ENCODE peak calls at places on chromosomes 2 and 18, in seven cellular contexts. O is GM23248, X is AG04450, I is ascending aorta, D is esophagus squamous epithelium, T is adrenal gland, U is neuronal stem cell. V is an unnamed sample.

GRCh38 chr2:26273501-26273900 is 28.8 kb downstream of the HADHB start:
- DNase-seq in T (no peak), I (no peak), X (no peak), U (no peak), D (no peak), O (peak; percentile 20), V (no peak)

GRCh38 chr2:7165736-7166135 is 248.5 kb downstream of the RNF144A start:
- DNase-seq in X (no peak), U (no peak), O (peak; percentile 31), I (no peak), D (no peak), T (no peak), V (no peak)

GRCh38 chr2:144712277-144712944 is 192.5 kb upstream of the ZEB2 start:
- DNase-seq in X (no peak), I (no peak), O (peak; percentile 14), D (no peak), T (no peak), U (no peak), V (no peak)

GRCh38 chr18:12305211-12305610 is 2.8 kb upstream of the TUBB6 start:
- DNase-seq in U (no peak), X (no peak), O (no peak), D (no peak), T (no peak), I (no peak), V (no peak)

GRCh38 chr2:144996225-144996795 is 476.4 kb upstream of the ZEB2 start:
- DNase-seq in O (peak; percentile 61), U (no peak), I (no peak), T (no peak), D (no peak), X (no peak), V (no peak)

GRCh38 chr18:34720220-34720619 is 10.1 kb downstream of the DTNA start:
- DNase-seq in T (no peak), D (no peak), O (no peak), X (no peak), I (no peak), U (no peak), V (no peak)

GRCh38 chr18:54684786-54685185 is 93.7 kb downstream of the DYNAP start:
- DNase-seq in O (no peak), D (no peak), X (no peak), I (no peak), T (no peak), U (peak; percentile 6), V (no peak)

GRCh38 chr2:203237501-203238238 is 1.1 kb upstream of the CYP20A1 start:
- DNase-seq in D (no peak), I (no peak), O (no peak), X (no peak), U (no peak), T (no peak), V (no peak)

GRCh38 chr2:119644186-119644585 is 34.8 kb upstream of the TMEM177 start:
- DNase-seq in T (no peak), I (no peak), O (peak; percentile 55), X (no peak), D (no peak), U (no peak), V (no peak)

GRCh38 chr18:77223653-77224052 is 26.0 kb upstream of the GALR1 start:
- DNase-seq in I (no peak), O (peak; percentile 75), T (no peak), X (peak; percentile 8), D (no peak), U (no peak), V (no peak)

GRCh38 chr2:99380376-99381010 is 43.3 kb downstream of the EIF5B start:
- DNase-seq in T (no peak), U (no peak), O (no peak), X (no peak), D (no peak), I (no peak), V (no peak)

GRCh38 chr18:57814555-57814954 is 11.4 kb upstream of the ATP8B1 start:
- DNase-seq in X (no peak), U (no peak), O (no peak), I (no peak), D (no peak), T (no peak), V (no peak)

GRCh38 chr18:57819671-57820460 is 16.8 kb upstream of the ATP8B1 start:
- DNase-seq in X (peak; percentile 63), T (peak; percentile 83), I (peak; percentile 47), U (no peak), D (no peak), O (peak; percentile 82), V (peak; percentile 48)

GRCh38 chr18:57813245-57813644 is 10.1 kb upstream of the ATP8B1 start:
- DNase-seq in T (no peak), U (no peak), D (no peak), I (no peak), O (peak; percentile 93), X (peak; percentile 96), V (no peak)

GRCh38 chr18:57819119-57819518 is 16.0 kb upstream of the ATP8B1 start:
- DNase-seq in D (no peak), I (no peak), X (no peak), U (no peak), T (no peak), O (no peak), V (no peak)

GRCh38 chr18:57816208-57816999 is 13.3 kb upstream of the ATP8B1 start:
- DNase-seq in D (no peak), I (no peak), X (no peak), U (no peak), O (no peak), T (no peak), V (no peak)
- H3K27me3 ChIP-seq in D (no peaks in the 10 kb centered on the region), I (no peaks in the 10 kb centered on the region), X (no peaks in the 10 kb centered on the region), U (no peaks in the 10 kb centered on the region), O (no peaks in the 10 kb centered on the region), T (no peaks in the 10 kb centered on the region), V (no peaks in the 10 kb centered on the region)

GRCh38 chr18:66508937-66509336 is 95.0 kb downstream of the CDH19 start:
- DNase-seq in U (no peak), T (no peak), O (no peak), I (no peak), X (no peak), D (no peak), V (no peak)

GRCh38 chr18:66506178-66506577 is 97.7 kb downstream of the CDH19 start:
- DNase-seq in I (no peak), D (no peak), T (no peak), O (no peak), X (no peak), U (no peak), V (no peak)

GRCh38 chr18:66510357-66511027 is 93.4 kb downstream of the CDH19 start:
- DNase-seq in X (no peak), U (no peak), O (no peak), D (no peak), I (no peak), T (no peak), V (no peak)

GRCh38 chr18:66513996-66514395 is 89.9 kb downstream of the CDH19 start:
- DNase-seq in X (no peak), T (no peak), O (no peak), I (no peak), D (no peak), U (no peak), V (no peak)

GRCh38 chr18:66511810-66512209 is 92.1 kb downstream of the CDH19 start:
- DNase-seq in O (no peak), T (no peak), X (no peak), U (no peak), D (no peak), I (no peak), V (no peak)
- H3K27me3 ChIP-seq in O (no peaks in the 10 kb centered on the region), T (no peaks in the 10 kb centered on the region), X (no peaks in the 10 kb centered on the region), U (no peaks in the 10 kb centered on the region), D (no peaks in the 10 kb centered on the region), I (no peaks in the 10 kb centered on the region), V (no peaks in the 10 kb centered on the region)

DNA sequence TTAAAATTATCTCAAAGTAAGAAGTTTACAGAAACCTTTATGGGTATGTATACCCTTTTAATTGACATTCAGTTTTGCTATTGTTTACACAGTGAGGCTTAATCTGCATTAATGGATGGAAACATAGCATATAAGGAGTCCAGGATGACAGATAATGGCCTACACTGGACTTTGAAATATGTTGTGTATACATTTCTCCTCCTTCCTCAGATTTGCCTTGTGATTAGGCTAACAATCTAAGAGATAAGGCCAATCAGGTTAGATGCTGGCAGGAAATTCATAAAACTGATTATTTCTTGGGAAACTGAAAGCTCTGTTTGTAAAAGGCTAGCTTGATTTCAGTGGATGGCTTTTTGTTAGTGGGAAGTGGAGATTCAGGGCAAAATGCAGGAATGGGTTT is 191.9 kb downstream of the LDLRAD4 start:
- DNase-seq in X (no peak), T (no peak), O (no peak), U (no peak), I (no peak), D (no peak), V (no peak)
- H3K27me3 ChIP-seq in X (no peaks in the 10 kb centered on the region), T (no peaks in the 10 kb centered on the region), O (no peaks in the 10 kb centered on the region), U (no peaks in the 10 kb centered on the region), I (no peaks in the 10 kb centered on the region), D (no peaks in the 10 kb centered on the region), V (no peaks in the 10 kb centered on the region)

DNA sequence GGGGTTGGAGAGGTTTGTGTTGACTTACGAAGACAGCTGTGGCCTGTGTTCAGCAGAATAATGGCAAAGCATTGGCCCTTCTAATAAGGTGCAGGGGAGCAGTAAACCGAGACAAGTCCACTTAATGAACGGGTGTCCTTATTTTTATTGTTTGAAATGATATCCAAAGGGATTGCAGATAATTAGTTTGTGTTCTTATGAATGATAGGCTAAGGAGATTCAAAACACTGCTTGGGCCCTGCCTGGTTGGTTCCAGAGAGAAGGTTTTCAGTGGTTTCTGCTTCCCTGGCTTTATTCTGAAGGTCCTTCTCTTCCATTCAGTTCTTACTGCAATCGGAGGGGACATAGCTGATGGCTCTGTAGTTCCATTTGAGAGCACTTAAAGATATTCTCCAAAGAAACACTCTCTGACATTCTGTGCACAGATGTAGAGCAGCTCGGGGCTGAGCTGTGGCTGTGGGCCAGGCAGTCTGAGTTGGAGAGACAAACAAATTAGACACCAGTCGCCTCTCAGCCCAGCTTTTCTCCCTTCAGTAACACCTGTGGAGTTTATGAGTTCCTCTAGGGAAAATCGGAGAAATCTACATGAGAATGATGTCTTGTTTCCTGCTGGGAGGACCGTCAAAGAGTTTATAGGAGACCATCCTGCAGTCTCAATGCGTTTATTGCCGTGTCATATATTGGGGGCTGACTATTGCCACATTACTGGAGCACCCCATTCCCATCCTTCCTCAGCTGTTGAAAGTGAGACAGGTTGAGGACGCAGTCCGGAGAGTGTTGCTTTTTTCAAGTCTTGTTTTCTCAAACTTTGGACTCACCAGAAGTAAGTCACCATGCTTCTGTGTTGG is 6.5 kb downstream of the GREB1 start:
- DNase-seq in I (no peak), T (no peak), X (no peak), O (no peak), U (no peak), D (no peak), V (no peak)
- H3K27me3 ChIP-seq in I (no peaks in the 10 kb centered on the region), T (no peaks in the 10 kb centered on the region), X (peaks cover 38% of the 10 kb centered on the region), O (peaks cover 41% of the 10 kb centered on the region), U (no peaks in the 10 kb centered on the region), D (no peaks in the 10 kb centered on the region), V (no peaks in the 10 kb centered on the region)

DNA sequence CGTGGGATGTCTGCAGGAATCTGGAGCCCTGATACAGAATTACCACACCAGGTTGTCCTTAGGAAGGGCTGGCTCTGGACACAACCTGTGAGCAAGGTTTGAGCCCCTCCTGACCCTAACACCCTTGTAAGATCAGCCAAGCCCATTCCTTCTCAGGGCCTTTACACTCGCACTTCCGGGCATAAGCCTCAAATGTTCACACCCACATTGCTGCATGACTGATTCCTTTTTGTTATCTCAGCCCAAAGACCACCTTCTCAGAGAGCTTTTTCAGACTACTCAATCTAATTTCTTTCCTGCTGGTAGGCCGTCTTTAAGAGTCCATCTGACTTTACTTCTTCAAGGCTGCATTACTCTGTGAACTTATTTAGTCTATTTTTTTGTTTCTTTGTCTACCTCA is 464.0 kb upstream of the SPRED2 start:
- DNase-seq in D (no peak), O (no peak), X (no peak), U (no peak), I (no peak), T (no peak), V (no peak)
- H3K27me3 ChIP-seq in D (no peaks in the 10 kb centered on the region), O (no peaks in the 10 kb centered on the region), X (peaks cover 4% of the 10 kb centered on the region), U (no peaks in the 10 kb centered on the region), I (no peaks in the 10 kb centered on the region), T (peaks cover 5% of the 10 kb centered on the region), V (no peaks in the 10 kb centered on the region)

V was measured in thoracic aorta.